ENCODE peak calls at places on chromosomes 16 and 17, in seven cellular contexts. M is stomach; T is CD8-positive, alpha-beta memory T cell; Z is mesendoderm; Q is kidney; J is hepatocyte; E is RWPE1. Y is an unnamed sample.

GRCh38 chr16:66537236-66537635 is 12.7 kb downstream of the TK2 start:
- DNase-seq in M (no peak), T (no peak), Z (no peak), Q (no peak), J (no peak), E (no peak), Y (no peak)

GRCh38 chr16:68760671-68761275 is 23.7 kb downstream of the CDH1 start:
- DNase-seq in M (no peak), T (no peak), Z (no peak), Q (no peak), J (peak), E (peak), Y (peak)

GRCh38 chr16:1960665-1961630 is 1.6 kb downstream of the NDUFB10 start:
- DNase-seq in M (no peak), T (no peak), Z (peak), Q (no peak), J (no peak), E (no peak), Y (no peak)

GRCh38 chr17:10226930-10227695 is 28.7 kb upstream of the GAS7 start:
- DNase-seq in M (peak), T (peak), Z (peak), Q (no peak), J (peak), E (peak), Y (peak)

GRCh38 chr17:19331134-19331533 is 31.4 kb downstream of the B9D1 start:
- DNase-seq in M (peak), T (no peak), Z (no peak), Q (no peak), J (no peak), E (no peak), Y (no peak)

GRCh38 chr16:22787456-22788189 is 26.3 kb upstream of the HS3ST2 start:
- DNase-seq in M (no peak), T (no peak), Z (no peak), Q (no peak), J (peak), E (peak), Y (no peak)

GRCh38 chr17:1953866-1954265 is 71.3 kb downstream of the RTN4RL1 start:
- DNase-seq in M (no peak), T (no peak), Z (no peak), Q (no peak), J (no peak), E (no peak), Y (no peak)

GRCh38 chr17:83058478-83059167 is 20.8 kb upstream of the METRNL start:
- DNase-seq in M (peak), T (peak), Z (no peak), Q (peak), J (no peak), E (no peak), Y (no peak)

GRCh38 chr16:50548659-50549560 is 714 bp downstream of the NKD1 start:
- DNase-seq in M (peak), T (peak), Z (no peak), Q (peak), J (no peak), E (no peak), Y (no peak)

GRCh38 chr17:36850794-36851193 is 86.5 kb upstream of the LHX1 start:
- DNase-seq in M (no peak), T (no peak), Z (peak), Q (no peak), J (no peak), E (peak), Y (no peak)

GRCh38 chr16:48076455-48077012 is 79.3 kb downstream of the ABCC12 start:
- DNase-seq in M (no peak), T (no peak), Z (no peak), Q (no peak), J (peak), E (no peak), Y (no peak)

GRCh38 chr17:34584805-34585416 is 5.5 kb downstream of the TMEM132E start:
- DNase-seq in M (no peak), T (no peak), Z (peak), Q (peak), J (peak), E (peak), Y (no peak)

GRCh38 chr16:68396481-68396880 is 51.8 kb downstream of the SMPD3 start:
- DNase-seq in M (peak), T (peak), Z (no peak), Q (peak), J (peak), E (peak), Y (no peak)

GRCh38 chr17:43665387-43666101 is 3.8 kb upstream of the MEOX1 start:
- DNase-seq in M (no peak), T (no peak), Z (no peak), Q (peak), J (no peak), E (no peak), Y (no peak)

GRCh38 chr16:78501744-78502143 is 402.3 kb downstream of the WWOX start:
- DNase-seq in M (no peak), T (no peak), Z (no peak), Q (no peak), J (no peak), E (no peak), Y (no peak)

GRCh38 chr17:68029512-68030215 is 5.9 kb upstream of the KPNA2 start:
- DNase-seq in M (no peak), T (no peak), Z (no peak), Q (no peak), J (peak), E (no peak), Y (no peak)

GRCh38 chr17:40451420-40451819 is 8.2 kb downstream of the IGFBP4 start:
- DNase-seq in M (no peak), T (no peak), Z (no peak), Q (no peak), J (peak), E (no peak), Y (no peak)

GRCh38 chr17:511833-512251 is 159.2 kb upstream of the RPH3AL start:
- DNase-seq in M (no peak), T (no peak), Z (no peak), Q (no peak), J (no peak), E (no peak), Y (no peak)

GRCh38 chr17:57465551-57465950 is 209.2 kb downstream of the MSI2 start:
- DNase-seq in M (no peak), T (no peak), Z (no peak), Q (no peak), J (no peak), E (no peak), Y (no peak)

GRCh38 chr17:62085511-62086408 is 20.7 kb upstream of the MED13 start:
- DNase-seq in M (no peak), T (no peak), Z (no peak), Q (no peak), J (peak), E (no peak), Y (no peak)

GRCh38 chr16:78705694-78706093 is 606.2 kb downstream of the WWOX start:
- DNase-seq in M (no peak), T (no peak), Z (peak), Q (no peak), J (peak), E (peak), Y (no peak)

GRCh38 chr17:68035523-68036303 is at the start of gene KPNA2:
- DNase-seq in M (peak), T (peak), Z (peak), Q (peak), J (peak), E (peak), Y (peak)

GRCh38 chr16:48350716-48351115 is 34.5 kb downstream of the SIAH1 start:
- DNase-seq in M (no peak), T (no peak), Z (peak), Q (no peak), J (peak), E (no peak), Y (no peak)

GRCh38 chr16:30619207-30619606 is 9.0 kb upstream of the ZNF689 start:
- DNase-seq in M (no peak), T (no peak), Z (no peak), Q (no peak), J (no peak), E (no peak), Y (no peak)

GRCh38 chr16:49828545-49829267 is 27.2 kb downstream of the ZNF423 start:
- DNase-seq in M (no peak), T (no peak), Z (no peak), Q (no peak), J (no peak), E (no peak), Y (no peak)

GRCh38 chr16:55508941-55509920 is at the start of gene LPCAT2:
- DNase-seq in M (peak), T (no peak), Z (peak), Q (peak), J (peak), E (peak), Y (peak)

GRCh38 chr17:57669671-57670529 is 75.2 kb downstream of the CCDC182 start:
- DNase-seq in M (no peak), T (no peak), Z (no peak), Q (no peak), J (no peak), E (no peak), Y (no peak)

GRCh38 chr17:57292086-57292485 is 35.8 kb downstream of the MSI2 start:
- DNase-seq in M (no peak), T (no peak), Z (no peak), Q (no peak), J (no peak), E (no peak), Y (no peak)

GRCh38 chr17:63150994-63151464 is 185.0 kb downstream of the TANC2 start:
- DNase-seq in M (no peak), T (no peak), Z (peak), Q (no peak), J (peak), E (no peak), Y (no peak)

GRCh38 chr17:1783834-1784611 is 22.2 kb downstream of the SERPINF1 start:
- DNase-seq in M (peak), T (no peak), Z (peak), Q (peak), J (peak), E (peak), Y (no peak)

GRCh38 chr17:44556854-44557606 is at the start of gene FZD2:
- DNase-seq in M (peak), T (peak), Z (peak), Q (peak), J (peak), E (peak), Y (peak)

GRCh38 chr16:85310868-85311585 is 198.8 kb upstream of the CIBAR2 start:
- DNase-seq in M (no peak), T (no peak), Z (no peak), Q (no peak), J (no peak), E (no peak), Y (no peak)

GRCh38 chr17:57461082-57461481 is 204.8 kb downstream of the MSI2 start:
- DNase-seq in M (no peak), T (no peak), Z (no peak), Q (no peak), J (no peak), E (no peak), Y (no peak)

GRCh38 chr16:73878616-73879015 is 418.0 kb upstream of the PSMD7 start:
- DNase-seq in M (no peak), T (no peak), Z (peak), Q (no peak), J (peak), E (peak), Y (no peak)

GRCh38 chr17:55734128-55734781 is 11.6 kb upstream of the TMEM100 start:
- DNase-seq in M (no peak), T (no peak), Z (peak), Q (no peak), J (no peak), E (no peak), Y (no peak)

GRCh38 chr17:63697341-63698286 is 2.3 kb downstream of the LIMD2 start:
- DNase-seq in M (peak), T (peak), Z (peak), Q (peak), J (peak), E (peak), Y (no peak)

GRCh38 chr17:82004485-82005455 is 17.9 kb downstream of the CENPX start:
- DNase-seq in M (no peak), T (no peak), Z (no peak), Q (no peak), J (no peak), E (no peak), Y (no peak)

GRCh38 chr17:72273301-72274056 is 152.7 kb downstream of the SOX9 start:
- DNase-seq in M (no peak), T (no peak), Z (no peak), Q (no peak), J (no peak), E (peak), Y (no peak)

GRCh38 chr17:46044286-46044928 is 45.4 kb downstream of the STH start:
- DNase-seq in M (peak), T (peak), Z (peak), Q (no peak), J (peak), E (peak), Y (peak)

GRCh38 chr17:27324940-27325339 is 31.0 kb downstream of the WSB1 start:
- DNase-seq in M (no peak), T (no peak), Z (no peak), Q (no peak), J (no peak), E (no peak), Y (no peak)

GRCh38 chr17:27322690-27323508 is 29.0 kb downstream of the WSB1 start:
- DNase-seq in M (no peak), T (no peak), Z (no peak), Q (no peak), J (no peak), E (no peak), Y (no peak)

GRCh38 chr17:27322026-27322425 is 28.1 kb downstream of the WSB1 start:
- DNase-seq in M (no peak), T (no peak), Z (no peak), Q (no peak), J (no peak), E (no peak), Y (no peak)

GRCh38 chr17:27321372-27321771 is 27.5 kb downstream of the WSB1 start:
- DNase-seq in M (no peak), T (no peak), Z (no peak), Q (no peak), J (no peak), E (no peak), Y (no peak)

GRCh38 chr17:27323538-27324212 is 29.8 kb downstream of the WSB1 start:
- DNase-seq in M (peak), T (no peak), Z (peak), Q (peak), J (peak), E (peak), Y (no peak)
- H3K27ac ChIP-seq in M (peak), T (no peak), Z (no peak), Q (peak), J (peak), E (peak), Y (no peak)

DNA sequence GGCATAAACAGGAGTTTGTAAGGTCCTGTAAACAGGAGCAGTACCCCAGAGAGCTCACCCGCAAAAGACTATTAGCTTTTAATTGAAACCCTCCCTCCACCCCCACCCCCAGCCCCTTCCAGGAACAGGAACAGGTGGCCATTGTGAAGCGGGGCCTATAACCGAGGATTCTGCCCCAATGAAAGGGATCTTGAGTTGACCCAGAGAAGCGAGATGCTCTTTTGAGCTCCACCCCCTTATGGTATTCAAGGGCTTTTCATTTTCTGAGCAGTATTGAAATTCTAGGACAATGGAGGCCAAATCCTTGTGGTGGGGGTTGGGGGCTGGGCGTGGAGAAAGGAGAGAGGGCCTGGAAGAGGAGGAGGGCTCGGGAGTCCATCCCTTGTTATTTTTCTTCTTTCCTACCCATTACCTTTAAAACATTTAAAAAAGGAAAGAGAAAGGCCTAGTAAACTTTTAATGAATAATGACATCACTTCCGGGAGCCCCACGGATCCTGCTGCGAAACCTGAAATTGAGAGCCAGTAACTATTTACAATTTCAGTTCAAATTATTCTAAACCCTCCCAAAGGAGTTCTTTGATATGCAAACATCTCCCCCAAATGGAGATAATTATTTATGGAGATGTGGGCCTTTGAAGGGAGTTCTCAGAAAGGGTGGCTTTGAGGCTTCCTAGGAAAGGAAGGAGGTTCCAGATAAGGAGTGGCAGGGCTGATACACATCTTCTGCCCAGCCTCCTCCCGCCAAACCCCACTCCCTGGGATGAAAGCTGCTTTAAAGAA is 30.5 kb downstream of the HS3ST3B1 start:
- DNase-seq in M (no peak), T (no peak), Z (peak), Q (no peak), J (no peak), E (no peak), Y (no peak)
- H3K27ac ChIP-seq in M (no peak), T (no peak), Z (peak), Q (no peak), J (no peak), E (no peak), Y (no peak)

GRCh38 chr17:70136131-70136530 is 33.2 kb upstream of the KCNJ2 start:
- DNase-seq in M (no peak), T (no peak), Z (no peak), Q (no peak), J (no peak), E (no peak), Y (no peak)

GRCh38 chr17:70132505-70132904 is 36.8 kb upstream of the KCNJ2 start:
- DNase-seq in M (no peak), T (no peak), Z (no peak), Q (no peak), J (no peak), E (no peak), Y (no peak)

GRCh38 chr17:70137451-70138230 is 31.7 kb upstream of the KCNJ2 start:
- DNase-seq in M (no peak), T (no peak), Z (peak), Q (no peak), J (peak), E (peak), Y (no peak)

GRCh38 chr17:70134042-70134441 is 35.3 kb upstream of the KCNJ2 start:
- DNase-seq in M (no peak), T (no peak), Z (no peak), Q (no peak), J (no peak), E (no peak), Y (no peak)

DNA sequence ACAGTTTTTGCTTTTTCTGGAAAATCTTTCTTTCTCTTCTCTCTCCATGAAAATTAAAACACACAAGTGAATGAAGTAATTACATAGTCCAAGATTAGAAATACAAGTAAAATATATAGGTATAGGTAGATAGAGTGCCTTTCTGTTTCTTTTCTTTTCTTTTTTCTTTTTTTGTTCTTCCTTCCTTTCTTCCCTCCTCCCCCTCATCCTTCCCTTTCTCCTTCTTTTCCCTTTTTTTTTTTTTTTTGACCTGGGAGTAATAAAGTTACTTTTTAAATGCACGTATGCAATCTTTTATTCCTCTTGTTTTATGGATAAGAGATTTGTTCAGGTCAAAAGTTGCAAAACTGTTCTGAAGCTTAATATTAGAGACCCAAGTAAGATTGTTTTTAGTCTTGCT is 34.6 kb upstream of the KCNJ2 start:
- DNase-seq in M (no peak), T (no peak), Z (no peak), Q (no peak), J (no peak), E (no peak), Y (no peak)
- H3K27ac ChIP-seq in M (no peak), T (no peak), Z (no peak), Q (no peak), J (no peak), E (no peak), Y (no peak)

DNA sequence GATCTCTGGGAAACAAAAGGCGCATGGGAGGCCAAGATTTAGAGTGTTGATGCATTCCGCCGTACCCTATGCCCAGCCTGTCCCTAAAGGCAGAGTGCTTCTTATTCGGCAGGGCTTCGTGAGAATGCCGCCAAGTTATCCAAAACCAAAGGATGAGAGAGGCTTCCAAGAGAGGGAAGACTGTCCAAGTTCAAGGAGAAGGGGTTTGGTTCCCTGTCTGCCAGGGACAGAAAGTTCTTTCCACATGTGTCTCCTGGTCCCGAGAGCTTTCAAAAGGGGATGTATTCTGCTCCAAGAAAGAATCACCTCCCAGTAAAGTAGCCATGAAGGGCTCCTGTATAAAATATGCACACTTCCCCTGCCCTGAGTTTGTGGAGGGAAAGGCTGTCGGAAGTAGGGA is 42.1 kb upstream of the CLEC18A start:
- DNase-seq in M (no peak), T (no peak), Z (no peak), Q (no peak), J (no peak), E (no peak), Y (no peak)
- H3K27ac ChIP-seq in M (no peak), T (no peak), Z (no peak), Q (no peak), J (no peak), E (no peak), Y (no peak)

GRCh38 chr17:80851277-80851925 is 140.2 kb upstream of the CHMP6 start:
- DNase-seq in M (no peak), T (no peak), Z (no peak), Q (peak), J (no peak), E (no peak), Y (no peak)
- H3K27ac ChIP-seq in M (no peak), T (no peak), Z (no peak), Q (no peak), J (peak), E (peak), Y (no peak)

DNA sequence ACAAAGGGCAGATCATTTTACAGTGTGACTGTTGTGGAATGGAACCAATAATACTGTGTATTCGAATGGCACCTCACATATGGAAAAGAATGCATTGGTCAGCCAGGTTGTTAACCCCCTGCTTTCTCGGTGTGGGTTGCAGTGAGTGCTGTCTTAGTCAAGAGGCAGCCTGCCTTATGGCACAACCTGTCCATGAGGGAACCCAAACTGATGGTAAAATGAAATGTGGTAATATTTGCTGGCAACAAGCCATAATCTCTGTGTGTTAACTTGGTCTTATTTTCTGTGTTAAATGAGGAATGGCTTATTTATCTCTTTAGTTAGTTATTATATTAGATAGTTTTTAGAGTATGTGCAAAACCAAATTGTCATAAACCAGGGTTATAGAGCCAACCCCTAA is 81.6 kb downstream of the TMC6 start:
- DNase-seq in M (no peak), T (no peak), Z (no peak), Q (no peak), J (no peak), E (no peak), Y (no peak)
- H3K27ac ChIP-seq in M (no peak), T (no peak), Z (no peak), Q (no peak), J (no peak), E (no peak), Y (no peak)

GRCh38 chr17:4209611-4210010 is 54.2 kb downstream of the ANKFY1 start:
- DNase-seq in M (no peak), T (no peak), Z (no peak), Q (no peak), J (no peak), E (no peak), Y (no peak)

GRCh38 chr17:4206945-4207344 is 56.8 kb downstream of the ANKFY1 start:
- DNase-seq in M (no peak), T (no peak), Z (no peak), Q (no peak), J (no peak), E (no peak), Y (no peak)

GRCh38 chr17:4204676-4205075 is 59.1 kb downstream of the ANKFY1 start:
- DNase-seq in M (no peak), T (no peak), Z (no peak), Q (no peak), J (peak), E (no peak), Y (no peak)

GRCh38 chr17:4205917-4206316 is 57.9 kb downstream of the ANKFY1 start:
- DNase-seq in M (no peak), T (no peak), Z (no peak), Q (no peak), J (no peak), E (no peak), Y (no peak)

GRCh38 chr17:4208228-4208627 is 55.6 kb downstream of the ANKFY1 start:
- DNase-seq in M (no peak), T (no peak), Z (peak), Q (no peak), J (no peak), E (no peak), Y (no peak)
- H3K27ac ChIP-seq in M (no peak), T (no peak), Z (no peak), Q (no peak), J (no peak), E (no peak), Y (no peak)

Y was measured in caudate nucleus.